ENCODE peak calls at places on chromosomes 1 and 21, in nine cellular contexts. One of them, this sample, is unnamed.

GRCh38 chr1:27704958-27705357 is 20.8 kb upstream of the FAM76A start:
- DNase-seq in heart left ventricle: no peak
- DNase-seq in RWPE1: no peak
- DNase-seq in CD4-positive, alpha-beta T cell: no peak
- DNase-seq in colonic mucosa: no peak
- DNase-seq in stomach: no peak
- DNase-seq in HFFc6: no peak
- DNase-seq in right lobe of liver: no peak
- DNase-seq in lung: no peak
- DNase-seq in this sample: no peak

GRCh38 chr1:17348593-17349234 is 23.3 kb upstream of the PADI6 start:
- DNase-seq in heart left ventricle: no peak
- DNase-seq in RWPE1: no peak
- DNase-seq in CD4-positive, alpha-beta T cell: no peak
- DNase-seq in colonic mucosa: no peak
- DNase-seq in stomach: no peak
- DNase-seq in HFFc6: no peak
- DNase-seq in right lobe of liver: no peak
- DNase-seq in lung: no peak
- DNase-seq in this sample: peak

GRCh38 chr1:174743654-174744561 is 255.8 kb upstream of the CACYBP start:
- DNase-seq in heart left ventricle: no peak
- DNase-seq in RWPE1: peak
- DNase-seq in CD4-positive, alpha-beta T cell: no peak
- DNase-seq in colonic mucosa: no peak
- DNase-seq in stomach: no peak
- DNase-seq in HFFc6: peak
- DNase-seq in right lobe of liver: no peak
- DNase-seq in lung: no peak
- DNase-seq in this sample: peak

GRCh38 chr1:39081266-39082139 is 55.4 kb downstream of the NDUFS5 start:
- DNase-seq in heart left ventricle: no peak
- DNase-seq in RWPE1: peak
- DNase-seq in CD4-positive, alpha-beta T cell: no peak
- DNase-seq in colonic mucosa: no peak
- DNase-seq in stomach: no peak
- DNase-seq in HFFc6: no peak
- DNase-seq in right lobe of liver: no peak
- DNase-seq in lung: no peak
- DNase-seq in this sample: peak

GRCh38 chr21:38376235-38376634 is 119.4 kb downstream of the KCNJ15 start:
- DNase-seq in heart left ventricle: peak
- DNase-seq in RWPE1: no peak
- DNase-seq in CD4-positive, alpha-beta T cell: no peak
- DNase-seq in colonic mucosa: no peak
- DNase-seq in stomach: no peak
- DNase-seq in HFFc6: no peak
- DNase-seq in right lobe of liver: no peak
- DNase-seq in lung: peak
- DNase-seq in this sample: no peak

GRCh38 chr1:237814319-237814924 is 76.3 kb downstream of the ZP4 start:
- DNase-seq in heart left ventricle: no peak
- DNase-seq in RWPE1: no peak
- DNase-seq in CD4-positive, alpha-beta T cell: no peak
- DNase-seq in colonic mucosa: no peak
- DNase-seq in stomach: no peak
- DNase-seq in HFFc6: no peak
- DNase-seq in right lobe of liver: no peak
- DNase-seq in lung: no peak
- DNase-seq in this sample: no peak

GRCh38 chr1:117654485-117655219 is 48.8 kb downstream of the TENT5C start:
- DNase-seq in heart left ventricle: no peak
- DNase-seq in RWPE1: no peak
- DNase-seq in CD4-positive, alpha-beta T cell: no peak
- DNase-seq in colonic mucosa: no peak
- DNase-seq in stomach: no peak
- DNase-seq in HFFc6: no peak
- DNase-seq in right lobe of liver: no peak
- DNase-seq in lung: no peak
- DNase-seq in this sample: peak

GRCh38 chr1:160346953-160347352 is 3.8 kb downstream of the NCSTN start:
- DNase-seq in heart left ventricle: no peak
- DNase-seq in RWPE1: no peak
- DNase-seq in CD4-positive, alpha-beta T cell: no peak
- DNase-seq in colonic mucosa: no peak
- DNase-seq in stomach: no peak
- DNase-seq in HFFc6: no peak
- DNase-seq in right lobe of liver: no peak
- DNase-seq in lung: no peak
- DNase-seq in this sample: peak

GRCh38 chr1:209727785-209728184 is 23.1 kb downstream of the HSD11B1 start:
- DNase-seq in heart left ventricle: no peak
- DNase-seq in RWPE1: no peak
- DNase-seq in CD4-positive, alpha-beta T cell: no peak
- DNase-seq in colonic mucosa: no peak
- DNase-seq in stomach: no peak
- DNase-seq in HFFc6: no peak
- DNase-seq in right lobe of liver: no peak
- DNase-seq in lung: no peak
- DNase-seq in this sample: no peak

GRCh38 chr21:43854773-43855633 is 10.0 kb upstream of the AGPAT3 start:
- DNase-seq in heart left ventricle: peak
- DNase-seq in RWPE1: no peak
- DNase-seq in CD4-positive, alpha-beta T cell: no peak
- DNase-seq in colonic mucosa: no peak
- DNase-seq in stomach: no peak
- DNase-seq in HFFc6: no peak
- DNase-seq in right lobe of liver: no peak
- DNase-seq in lung: no peak
- DNase-seq in this sample: peak

GRCh38 chr1:170669586-170670332 is 5.8 kb downstream of the PRRX1 start:
- DNase-seq in heart left ventricle: no peak
- DNase-seq in RWPE1: no peak
- DNase-seq in CD4-positive, alpha-beta T cell: no peak
- DNase-seq in colonic mucosa: no peak
- DNase-seq in stomach: no peak
- DNase-seq in HFFc6: no peak
- DNase-seq in right lobe of liver: no peak
- DNase-seq in lung: no peak
- DNase-seq in this sample: no peak

GRCh38 chr1:29677028-29678024 is 441.0 kb downstream of the PTPRU start:
- DNase-seq in heart left ventricle: no peak
- DNase-seq in RWPE1: no peak
- DNase-seq in CD4-positive, alpha-beta T cell: no peak
- DNase-seq in colonic mucosa: no peak
- DNase-seq in stomach: peak
- DNase-seq in HFFc6: no peak
- DNase-seq in right lobe of liver: peak
- DNase-seq in lung: peak
- DNase-seq in this sample: no peak

GRCh38 chr1:241716915-241717651 is 65.0 kb downstream of the WDR64 start:
- DNase-seq in heart left ventricle: no peak
- DNase-seq in RWPE1: no peak
- DNase-seq in CD4-positive, alpha-beta T cell: peak
- DNase-seq in colonic mucosa: no peak
- DNase-seq in stomach: no peak
- DNase-seq in HFFc6: peak
- DNase-seq in right lobe of liver: no peak
- DNase-seq in lung: no peak
- DNase-seq in this sample: no peak

DNA sequence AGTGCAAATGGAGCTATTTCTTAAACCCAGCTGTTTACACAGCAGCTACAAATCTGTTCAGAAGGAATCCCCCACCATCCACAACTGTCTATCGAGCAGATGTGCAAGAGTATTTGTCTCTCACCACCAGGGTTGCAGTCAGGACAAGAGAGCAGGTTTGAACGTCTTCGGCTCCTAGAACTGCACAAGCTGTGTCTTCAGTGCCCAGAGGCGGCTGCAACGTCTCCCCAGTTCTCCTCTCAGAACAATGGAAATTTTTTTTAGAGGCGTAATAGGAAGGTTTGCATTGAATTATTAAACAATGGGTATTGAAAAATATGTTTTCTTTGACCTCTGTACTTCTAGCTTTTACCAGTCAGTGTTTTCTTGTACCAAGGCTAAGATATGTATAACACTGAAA is 7.3 kb downstream of the OVAAL start:
- DNase-seq in heart left ventricle: peak
- DNase-seq in RWPE1: no peak
- DNase-seq in CD4-positive, alpha-beta T cell: no peak
- DNase-seq in colonic mucosa: no peak
- DNase-seq in stomach: no peak
- DNase-seq in HFFc6: no peak
- DNase-seq in right lobe of liver: no peak
- DNase-seq in lung: no peak
- DNase-seq in this sample: no peak
- TF ChIP-seq CTCF in heart left ventricle: no peak
- TF ChIP-seq CTCF in RWPE1: no peak
- TF ChIP-seq CTCF in CD4-positive, alpha-beta T cell: no peak
- TF ChIP-seq CTCF in colonic mucosa: no peak
- TF ChIP-seq CTCF in stomach: no peak
- TF ChIP-seq CTCF in HFFc6: no peak
- TF ChIP-seq CTCF in right lobe of liver: no peak
- TF ChIP-seq CTCF in lung: no peak
- TF ChIP-seq CTCF in this sample: no peak

DNA sequence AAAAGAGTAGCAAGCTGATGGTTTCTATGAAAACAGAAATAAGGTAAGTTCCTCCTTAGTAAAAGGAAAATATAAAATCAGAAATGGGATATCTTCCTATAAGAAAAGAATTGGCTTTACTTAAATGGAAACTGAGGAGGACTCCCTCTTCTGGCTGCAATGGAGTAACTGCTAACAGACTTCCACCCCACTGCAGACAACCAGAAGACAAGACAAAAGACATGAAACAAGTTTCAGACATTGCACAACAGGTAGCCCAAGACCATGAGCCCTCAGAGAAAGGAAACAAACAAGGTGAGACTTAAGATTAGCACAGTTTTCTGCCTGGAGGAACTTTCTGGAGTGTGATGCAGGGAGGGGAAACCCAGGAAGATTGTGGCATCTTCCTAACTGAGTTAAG is 17.0 kb upstream of the OLFML2B start:
- DNase-seq in heart left ventricle: no peak
- DNase-seq in RWPE1: no peak
- DNase-seq in CD4-positive, alpha-beta T cell: no peak
- DNase-seq in colonic mucosa: no peak
- DNase-seq in stomach: no peak
- DNase-seq in HFFc6: peak
- DNase-seq in right lobe of liver: no peak
- DNase-seq in lung: no peak
- DNase-seq in this sample: no peak
- TF ChIP-seq CTCF in heart left ventricle: no peak
- TF ChIP-seq CTCF in RWPE1: peak
- TF ChIP-seq CTCF in CD4-positive, alpha-beta T cell: no peak
- TF ChIP-seq CTCF in colonic mucosa: peak
- TF ChIP-seq CTCF in stomach: no peak
- TF ChIP-seq CTCF in HFFc6: peak
- TF ChIP-seq CTCF in right lobe of liver: peak
- TF ChIP-seq CTCF in lung: no peak
- TF ChIP-seq CTCF in this sample: no peak

DNA sequence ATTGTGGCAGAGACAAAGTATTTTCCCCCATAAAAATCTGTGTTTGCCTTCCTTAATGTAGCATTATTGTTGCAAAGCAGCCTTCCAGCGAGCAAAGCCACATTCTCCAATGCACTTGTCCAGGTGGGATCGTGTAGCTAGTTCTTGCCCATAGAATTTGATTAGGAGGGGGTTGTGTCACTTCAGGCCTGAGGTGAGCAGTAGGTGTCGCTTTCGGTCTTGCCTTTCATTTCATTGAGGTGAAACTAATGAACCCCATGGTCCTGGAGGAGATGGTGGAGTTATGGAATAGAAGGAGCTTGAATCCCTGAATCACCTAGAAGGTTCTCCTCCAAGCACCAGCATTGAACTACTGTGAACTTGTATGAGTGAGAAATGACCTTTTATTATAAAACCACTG is 318.9 kb upstream of the PBX1 start:
- DNase-seq in heart left ventricle: no peak
- DNase-seq in RWPE1: peak
- DNase-seq in CD4-positive, alpha-beta T cell: no peak
- DNase-seq in colonic mucosa: no peak
- DNase-seq in stomach: no peak
- DNase-seq in HFFc6: no peak
- DNase-seq in right lobe of liver: no peak
- DNase-seq in lung: no peak
- DNase-seq in this sample: no peak
- TF ChIP-seq CTCF in heart left ventricle: peak
- TF ChIP-seq CTCF in RWPE1: no peak
- TF ChIP-seq CTCF in CD4-positive, alpha-beta T cell: no peak
- TF ChIP-seq CTCF in colonic mucosa: no peak
- TF ChIP-seq CTCF in stomach: peak
- TF ChIP-seq CTCF in HFFc6: no peak
- TF ChIP-seq CTCF in right lobe of liver: peak
- TF ChIP-seq CTCF in lung: no peak
- TF ChIP-seq CTCF in this sample: no peak

GRCh38 chr1:244864253-244865027 is at the start of gene HNRNPU:
- DNase-seq in heart left ventricle: peak
- DNase-seq in RWPE1: peak
- DNase-seq in CD4-positive, alpha-beta T cell: peak
- DNase-seq in colonic mucosa: peak
- DNase-seq in stomach: peak
- DNase-seq in HFFc6: peak
- DNase-seq in right lobe of liver: peak
- DNase-seq in lung: peak
- DNase-seq in this sample: peak
- TF ChIP-seq CTCF in heart left ventricle: no peak
- TF ChIP-seq CTCF in RWPE1: peak
- TF ChIP-seq CTCF in CD4-positive, alpha-beta T cell: peak
- TF ChIP-seq CTCF in colonic mucosa: no peak
- TF ChIP-seq CTCF in stomach: peak
- TF ChIP-seq CTCF in HFFc6: peak
- TF ChIP-seq CTCF in right lobe of liver: peak
- TF ChIP-seq CTCF in lung: no peak
- TF ChIP-seq CTCF in this sample: peak

GRCh38 chr1:158179301-158180041 is 1.2 kb upstream of the CD1D start:
- DNase-seq in heart left ventricle: no peak
- DNase-seq in RWPE1: no peak
- DNase-seq in CD4-positive, alpha-beta T cell: no peak
- DNase-seq in colonic mucosa: peak
- DNase-seq in stomach: no peak
- DNase-seq in HFFc6: no peak
- DNase-seq in right lobe of liver: no peak
- DNase-seq in lung: no peak
- DNase-seq in this sample: peak
- TF ChIP-seq CTCF in heart left ventricle: no peak
- TF ChIP-seq CTCF in RWPE1: no peak
- TF ChIP-seq CTCF in CD4-positive, alpha-beta T cell: no peak
- TF ChIP-seq CTCF in colonic mucosa: no peak
- TF ChIP-seq CTCF in stomach: no peak
- TF ChIP-seq CTCF in HFFc6: no peak
- TF ChIP-seq CTCF in right lobe of liver: no peak
- TF ChIP-seq CTCF in lung: no peak
- TF ChIP-seq CTCF in this sample: peak